ENCODE peak calls at places on chromosome 21, in ten cellular contexts. K is pancreas; B is epithelial cell of esophagus; A is CD4-positive, alpha-beta T cell; V is HL-60; U is WTC11; F is H1; L is ovary; C is A673; E is endodermal cell. G is an unnamed sample.
A peak's percentile ranks its signal among the peaks of the same experiment; 100 is the strongest.

GRCh38 chr21:42381347-42381984 is 14.4 kb downstream of the TMPRSS3 start:
- DNase-seq in K (peak; percentile 69), B (peak; percentile 67), A (peak; percentile 24), V (no peak), U (peak; percentile 55), F (no peak), L (no peak), C (peak; percentile 35), E (peak; percentile 82), G (peak; percentile 65)

GRCh38 chr21:19198801-19199200 is 795.2 kb upstream of the TMPRSS15 start:
- DNase-seq in K (no peak), B (no peak), A (no peak), V (no peak), U (no peak), F (no peak), L (no peak), C (no peak), E (no peak), G (no peak)

GRCh38 chr21:19236209-19236608 is 832.6 kb upstream of the TMPRSS15 start:
- DNase-seq in K (no peak), B (no peak), A (no peak), V (no peak), U (no peak), F (no peak), L (no peak), C (no peak), E (no peak), G (no peak)

GRCh38 chr21:39385299-39386145 is 36.6 kb upstream of the HMGN1 start:
- DNase-seq in K (peak; percentile 94), B (peak; percentile 65), A (no peak), V (no peak), U (no peak), F (no peak), L (peak; percentile 82), C (peak; percentile 91), E (no peak), G (peak; percentile 68)

GRCh38 chr21:28633803-28634572 is 358.7 kb downstream of the LTN1 start:
- DNase-seq in K (no peak), B (peak; percentile 96), A (no peak), V (no peak), U (no peak), F (no peak), L (no peak), C (peak; percentile 43), E (no peak), G (no peak)

GRCh38 chr21:45392206-45392971 is 12.6 kb upstream of the COL18A1 start:
- DNase-seq in K (peak; percentile 7), B (no peak), A (no peak), V (no peak), U (peak; percentile 7), F (no peak), L (peak; percentile 5), C (no peak), E (peak; percentile 41), G (no peak)

GRCh38 chr21:20902998-20903397 is 95.2 kb upstream of the NCAM2 start:
- DNase-seq in K (no peak), B (no peak), A (no peak), V (no peak), U (no peak), F (no peak), L (no peak), C (no peak), E (no peak), G (no peak)

GRCh38 chr21:37509802-37510393 is 143.3 kb downstream of the DYRK1A start:
- DNase-seq in K (no peak), B (peak; percentile 52), A (no peak), V (no peak), U (no peak), F (no peak), L (no peak), C (no peak), E (no peak), G (no peak)

GRCh38 chr21:36813071-36813470 is 114.2 kb downstream of the SIM2 start:
- DNase-seq in K (no peak), B (no peak), A (no peak), V (no peak), U (no peak), F (no peak), L (no peak), C (no peak), E (no peak), G (no peak)

GRCh38 chr21:20527691-20528090 is 470.5 kb upstream of the NCAM2 start:
- DNase-seq in K (no peak), B (no peak), A (no peak), V (no peak), U (no peak), F (no peak), L (no peak), C (no peak), E (no peak), G (no peak)

GRCh38 chr21:42150458-42151085 is 68.4 kb upstream of the ABCG1 start:
- DNase-seq in K (peak; percentile 6), B (no peak), A (no peak), V (no peak), U (no peak), F (no peak), L (no peak), C (no peak), E (peak; percentile 32), G (no peak)

GRCh38 chr21:43873673-43874072 is 8.7 kb downstream of the AGPAT3 start:
- DNase-seq in K (no peak), B (no peak), A (no peak), V (no peak), U (no peak), F (no peak), L (no peak), C (no peak), E (no peak), G (no peak)

GRCh38 chr21:43872549-43873198 is 7.7 kb downstream of the AGPAT3 start:
- DNase-seq in K (no peak), B (no peak), A (no peak), V (no peak), U (no peak), F (no peak), L (no peak), C (no peak), E (no peak), G (no peak)

GRCh38 chr21:43874085-43874785 is 9.2 kb downstream of the AGPAT3 start:
- DNase-seq in K (no peak), B (no peak), A (no peak), V (no peak), U (no peak), F (no peak), L (no peak), C (peak; percentile 68), E (no peak), G (no peak)

GRCh38 chr21:43869486-43870325 is 4.7 kb downstream of the AGPAT3 start:
- DNase-seq in K (no peak), B (no peak), A (no peak), V (no peak), U (no peak), F (no peak), L (no peak), C (peak; percentile 65), E (no peak), G (no peak)

GRCh38 chr21:43871487-43871886 is 6.5 kb downstream of the AGPAT3 start:
- DNase-seq in K (no peak), B (no peak), A (no peak), V (no peak), U (no peak), F (no peak), L (no peak), C (no peak), E (no peak), G (no peak)
- TF ChIP-seq CTCF in K (no peak), B (no peak), A (no peak), V (no peak), U (no peak), F (no peak), L (no peak), C (no peak), E (no peak), G (no peak)

DNA sequence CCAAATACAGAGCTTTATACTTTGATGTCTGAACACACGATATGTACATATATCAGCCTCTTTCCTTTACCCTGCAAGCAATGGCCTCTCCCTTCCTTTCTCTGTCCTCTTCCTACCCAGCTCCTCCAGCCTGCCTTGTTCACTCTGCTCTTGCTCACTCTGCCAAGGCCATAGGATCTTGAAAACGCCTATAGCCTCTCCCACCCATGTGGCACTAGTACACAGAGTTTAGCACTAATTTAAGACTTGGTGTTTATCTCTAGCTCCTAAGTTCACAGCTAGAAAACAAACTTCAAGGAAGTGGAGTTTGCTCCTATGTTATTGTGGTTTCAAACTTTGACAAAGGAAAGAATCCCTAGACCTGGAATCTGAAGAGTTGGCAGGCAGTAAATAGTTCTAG is 225.0 kb upstream of the RUNX1 start:
- DNase-seq in K (no peak), B (no peak), A (no peak), V (no peak), U (no peak), F (no peak), L (no peak), C (no peak), E (no peak), G (no peak)
- TF ChIP-seq CTCF in K (no peak), B (no peak), A (no peak), V (no peak), U (no peak), F (no peak), L (no peak), C (no peak), E (no peak), G (no peak)

DNA sequence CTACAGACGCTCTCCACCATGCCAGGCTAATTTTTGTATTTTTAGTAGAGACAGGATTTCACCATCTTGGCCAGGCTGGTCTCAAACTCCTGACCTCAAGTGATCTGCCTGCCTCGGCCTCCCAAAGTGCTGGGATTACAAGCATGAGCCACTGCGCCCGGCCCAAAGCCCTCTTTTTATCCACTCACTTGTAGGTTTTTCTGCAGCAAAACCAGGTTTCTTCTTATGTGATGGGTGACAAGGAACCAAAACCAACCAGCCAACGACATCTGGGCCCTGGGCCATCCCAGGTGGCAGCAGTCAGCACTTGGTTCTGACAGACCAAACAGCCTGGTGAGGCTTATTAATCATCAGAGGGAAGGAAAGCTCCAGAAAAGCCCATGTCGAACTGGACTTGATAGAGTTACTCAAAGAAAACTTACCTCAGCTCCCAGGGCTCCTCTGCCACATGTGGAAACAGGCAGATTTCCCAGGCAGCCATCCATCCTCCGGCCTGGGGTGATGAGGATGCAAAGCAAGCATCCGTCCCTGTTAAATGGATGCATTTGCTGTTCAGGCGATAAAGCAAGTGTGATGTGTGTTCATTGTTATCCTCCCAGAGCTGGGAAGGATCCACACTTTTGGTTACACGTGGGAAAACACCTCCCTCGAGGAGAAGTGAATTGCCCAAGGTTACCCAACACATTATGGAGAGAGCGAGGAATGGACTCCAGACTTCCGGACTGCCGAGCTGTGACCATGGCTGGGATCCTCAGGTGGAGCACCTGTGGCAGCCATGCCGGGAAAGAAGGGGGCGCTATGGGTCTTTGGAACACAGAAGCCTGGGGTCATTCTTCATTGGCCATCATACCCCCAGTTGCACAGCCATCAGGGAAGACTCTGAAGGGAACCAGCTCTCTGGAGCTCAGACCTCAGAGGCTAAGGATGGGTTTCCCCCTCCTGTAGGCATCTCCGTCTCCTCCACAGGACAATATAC is 118.8 kb downstream of the HUNK start:
- DNase-seq in K (no peak), B (no peak), A (no peak), V (no peak), U (peak; percentile 72), F (no peak), L (no peak), C (no peak), E (peak; percentile 85), G (no peak)
- TF ChIP-seq CTCF in K (no peak), B (no peak), A (no peak), V (no peak), U (peak; percentile 37), F (peak; percentile 70), L (no peak), C (no peak), E (peak; percentile 77), G (no peak)

GRCh38 chr21:23455676-23456075 is 2151.6 kb downstream of the MRPL39 start:
- DNase-seq in K (no peak), B (no peak), A (no peak), V (no peak), U (no peak), F (no peak), L (no peak), C (no peak), E (no peak), G (no peak)

GRCh38 chr21:23452384-23453083 is 2154.7 kb downstream of the MRPL39 start:
- DNase-seq in K (no peak), B (no peak), A (no peak), V (no peak), U (peak; percentile 73), F (peak; percentile 54), L (no peak), C (peak; percentile 36), E (peak; percentile 90), G (no peak)
- TF ChIP-seq CTCF in K (no peak), B (no peak), A (no peak), V (no peak), U (no peak), F (peak; percentile 76), L (no peak), C (peak; percentile 45), E (peak; percentile 84), G (no peak)